ENCODE peak calls at places on chromosomes 4 and X, in eight cellular contexts. A is caudate nucleus; E is GDM1; C is CD4-positive, CD25-positive, alpha-beta regulatory T cell; X is neuronal stem cell; I is SK-MEL-5; Y is foreskin fibroblast; J is Daoy. F is an unnamed sample.

GRCh38 chr4:53196872-53197759 is 168.7 kb downstream of the SCFD2 start:
- DNase-seq in A (no peak), E (peak), C (peak), X (peak), I (peak), Y (peak), J (peak), F (peak)

GRCh38 chrX:153582896-153583295 is 16.0 kb downstream of the CCNQ start:
- DNase-seq in A (no peak), E (peak), C (peak), X (no peak), I (peak), Y (no peak), J (peak), F (no peak)

GRCh38 chr4:99825272-99825671 is 8.6 kb downstream of the DAPP1 start:
- DNase-seq in A (no peak), E (no peak), C (no peak), X (no peak), I (no peak), Y (no peak), J (no peak), F (no peak)

GRCh38 chr4:72666910-72667309 is 97.9 kb upstream of the ADAMTS3 start:
- DNase-seq in A (no peak), E (no peak), C (no peak), X (peak), I (no peak), Y (no peak), J (no peak), F (no peak)

GRCh38 chr4:3419836-3420605 is 21.7 kb upstream of the HGFAC start:
- DNase-seq in A (no peak), E (no peak), C (no peak), X (no peak), I (no peak), Y (no peak), J (no peak), F (no peak)

GRCh38 chr4:168484626-168485025 is 4.3 kb upstream of the DDX60L start:
- DNase-seq in A (no peak), E (no peak), C (no peak), X (no peak), I (peak), Y (peak), J (no peak), F (peak)

GRCh38 chr4:98506462-98507132 is 151.8 kb downstream of the TSPAN5 start:
- DNase-seq in A (no peak), E (no peak), C (no peak), X (no peak), I (peak), Y (no peak), J (no peak), F (no peak)

GRCh38 chr4:134216436-134216835 is 14.8 kb upstream of the PABPC4L start:
- DNase-seq in A (no peak), E (no peak), C (no peak), X (no peak), I (no peak), Y (no peak), J (peak), F (peak)

GRCh38 chr4:148054275-148054674 is 322.4 kb downstream of the ARHGAP10 start:
- DNase-seq in A (no peak), E (no peak), C (peak), X (no peak), I (no peak), Y (no peak), J (no peak), F (no peak)